ENCODE peak calls at places on chromosomes 12 and 14, in four cellular contexts. L is lung microvascular endothelial cell, M is EL, R is iPS DF 19.7. S is an unnamed sample.

GRCh38 chr12:47903151-47903611 is 1.6 kb downstream of the VDR start:
- DNase-seq in L (peak), M (peak), R (no peak), S (peak)

GRCh38 chr14:62694075-62694474 is 351.2 kb downstream of the KCNH5 start:
- DNase-seq in L (peak), M (peak), R (no peak), S (no peak)

GRCh38 chr12:77746108-77746507 is 84.6 kb upstream of the NAV3 start:
- DNase-seq in L (peak), M (no peak), R (no peak), S (no peak)

GRCh38 chr14:100536721-100537700 is 50.2 kb downstream of the BEGAIN start:
- DNase-seq in L (no peak), M (no peak), R (no peak), S (no peak)

GRCh38 chr12:67663121-67663520 is 14.6 kb downstream of the DYRK2 start:
- DNase-seq in L (no peak), M (peak), R (no peak), S (peak)

GRCh38 chr12:48765753-48766162 is 23.1 kb downstream of the ADCY6 start:
- DNase-seq in L (peak), M (peak), R (no peak), S (peak)

GRCh38 chr12:52891044-52891443 is 13.8 kb downstream of the KRT8 start:
- DNase-seq in L (no peak), M (no peak), R (no peak), S (no peak)

GRCh38 chr12:42039146-42039545 is 105.5 kb downstream of the GXYLT1 start:
- DNase-seq in L (peak), M (peak), R (no peak), S (peak)

GRCh38 chr12:114403690-114404450 is 2.1 kb downstream of the TBX5 start:
- DNase-seq in L (no peak), M (peak), R (no peak), S (no peak)

GRCh38 chr12:41743835-41744234 is 400.8 kb downstream of the GXYLT1 start:
- DNase-seq in L (no peak), M (peak), R (no peak), S (no peak)

GRCh38 chr14:45181329-45181728 is 45.6 kb downstream of the FANCM start:
- DNase-seq in L (peak), M (peak), R (no peak), S (no peak)

GRCh38 chr14:103127356-103127755 is 4.1 kb downstream of the TNFAIP2 start:
- DNase-seq in L (no peak), M (no peak), R (no peak), S (no peak)

GRCh38 chr12:52792185-52793029 is 3.5 kb downstream of the KRT3 start:
- DNase-seq in L (no peak), M (no peak), R (no peak), S (no peak)

GRCh38 chr14:74913986-74914573 is 9.0 kb downstream of the RPS6KL1 start:
- DNase-seq in L (peak), M (peak), R (peak), S (peak)

GRCh38 chr12:48973531-48973930 is 2.0 kb upstream of the WNT10B start:
- DNase-seq in L (no peak), M (peak), R (no peak), S (no peak)